ENCODE peak calls at places on chromosomes 7 and 10, in seven cellular contexts. I, T, F, H, D, C and M are unnamed samples.
A peak's percentile ranks its signal among the peaks of the same experiment; 100 is the strongest.

GRCh38 chr10:47295411-47295810 is 4.6 kb upstream of the GDF10 start:
- DNase-seq in I (no peak), F (no peak), D (no peak), T (no peak), C (no peak), H (no peak), M (no peak)

GRCh38 chr10:30436200-30436599 is 2.2 kb downstream of the MAP3K8 start:
- DNase-seq in F (no peak), H (no peak), C (no peak), D (peak; percentile 60), I (peak; percentile 74), T (peak; percentile 55), M (no peak)

GRCh38 chr7:85191383-85191782 is 4.5 kb upstream of the SEMA3D start:
- DNase-seq in F (peak; percentile 4), T (peak; percentile 50), C (no peak), H (no peak), I (peak; percentile 9), D (peak; percentile 13), M (no peak)

GRCh38 chr7:80372415-80372814 is 139.4 kb downstream of the GNAT3 start:
- DNase-seq in T (peak; percentile 20), C (no peak), I (no peak), F (no peak), D (peak; percentile 82), H (no peak), M (no peak)

GRCh38 chr10:79242620-79243152 is 104.6 kb upstream of the PPIF start:
- DNase-seq in D (peak; percentile 87), T (peak; percentile 78), C (peak; percentile 74), I (peak; percentile 88), F (peak; percentile 78), H (peak; percentile 76), M (peak; percentile 69)

GRCh38 chr7:1959305-1959704 is 273.4 kb downstream of the MAD1L1 start:
- DNase-seq in I (no peak), D (no peak), H (no peak), T (no peak), F (no peak), C (no peak), M (peak; percentile 9)

GRCh38 chr10:117165557-117166419 is 27.7 kb upstream of the VAX1 start:
- DNase-seq in C (no peak), F (no peak), T (peak; percentile 30), I (peak; percentile 92), D (peak; percentile 33), H (no peak), M (peak; percentile 85)

GRCh38 chr7:30225863-30226361 is 58.5 kb upstream of the ZNRF2 start:
- DNase-seq in D (peak; percentile 8), T (peak; percentile 64), C (peak; percentile 48), I (no peak), H (peak; percentile 63), F (peak; percentile 67), M (peak; percentile 86)

GRCh38 chr7:18508441-18509427 is 13.2 kb downstream of the HDAC9 start:
- DNase-seq in I (peak; percentile 21), C (no peak), H (no peak), D (peak; percentile 98), F (no peak), T (peak; percentile 68), M (no peak)

GRCh38 chr7:17530249-17530648 is 231.8 kb downstream of the AHR start:
- DNase-seq in F (no peak), I (no peak), T (peak; percentile 71), H (no peak), D (peak; percentile 56), C (no peak), M (no peak)

GRCh38 chr7:79199961-79200360 is 253.5 kb downstream of the MAGI2 start:
- DNase-seq in F (no peak), I (no peak), T (peak; percentile 4), H (no peak), D (peak; percentile 84), C (no peak), M (no peak)

GRCh38 chr10:103145860-103146466 is 47.1 kb downstream of the NT5C2 start:
- DNase-seq in T (peak; percentile 94), H (no peak), D (peak; percentile 92), I (no peak), C (peak; percentile 50), F (no peak), M (no peak)

GRCh38 chr10:34816067-34817002 is 1.2 kb upstream of the PARD3 start:
- DNase-seq in T (peak; percentile 53), C (no peak), I (peak; percentile 43), D (peak; percentile 30), F (no peak), H (no peak), M (no peak)

GRCh38 chr7:128939075-128939860 is 1.5 kb downstream of the IRF5 start:
- DNase-seq in T (no peak), D (no peak), I (no peak), H (peak; percentile 50), C (no peak), F (no peak), M (peak; percentile 71)

GRCh38 chr10:75736889-75737610 is 305.6 kb downstream of the LRMDA start:
- DNase-seq in I (peak; percentile 26), D (no peak), C (no peak), H (no peak), F (no peak), T (no peak), M (peak; percentile 52)

GRCh38 chr7:15686957-15687644 is 618 bp upstream of the MEOX2 start:
- DNase-seq in F (no peak), H (no peak), I (peak; percentile 11), C (peak; percentile 17), T (peak; percentile 28), D (no peak), M (no peak)

GRCh38 chr10:99976886-99977391 is 32.8 kb downstream of the DNMBP start:
- DNase-seq in D (peak; percentile 92), F (no peak), H (no peak), T (peak; percentile 98), I (no peak), C (no peak), M (no peak)

GRCh38 chr10:119256030-119256429 is 48.7 kb downstream of the GRK5 start:
- DNase-seq in T (no peak), H (no peak), D (no peak), I (no peak), F (no peak), C (no peak), M (no peak)

GRCh38 chr7:158145370-158145769 is 442.3 kb downstream of the PTPRN2 start:
- DNase-seq in D (no peak), I (no peak), F (no peak), C (no peak), T (no peak), H (no peak), M (no peak)

DNA sequence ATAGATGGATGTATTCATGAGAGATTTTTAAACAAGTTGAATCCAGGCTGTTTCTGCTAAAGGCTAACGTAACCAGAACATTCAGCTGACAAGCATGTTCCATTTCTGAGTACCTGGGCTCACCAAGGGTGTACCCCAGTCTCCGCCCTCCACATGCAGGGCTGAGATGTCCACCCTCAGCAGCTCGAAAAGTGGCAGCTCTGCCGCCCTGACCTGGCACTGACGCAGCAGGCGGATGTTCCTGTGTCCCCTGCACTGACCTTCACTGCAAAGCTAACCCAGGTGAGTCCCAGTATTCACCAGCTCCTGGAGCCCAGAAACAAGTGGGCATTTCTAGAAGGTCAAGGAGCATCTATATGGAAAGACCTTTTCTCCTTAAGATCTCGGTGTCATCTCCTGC is 437.4 kb downstream of the PTPRN2 start:
- DNase-seq in I (no peak), H (no peak), D (no peak), T (no peak), F (no peak), C (no peak), M (no peak)
- H3K9me3 ChIP-seq in I (no peaks in the 10 kb centered on the region), H (no peaks in the 10 kb centered on the region), D (peaks cover 52% of the 10 kb centered on the region), T (peaks cover 5% of the 10 kb centered on the region), F (no peaks in the 10 kb centered on the region), C (peaks cover 8% of the 10 kb centered on the region), M (peaks cover 31% of the 10 kb centered on the region)

DNA sequence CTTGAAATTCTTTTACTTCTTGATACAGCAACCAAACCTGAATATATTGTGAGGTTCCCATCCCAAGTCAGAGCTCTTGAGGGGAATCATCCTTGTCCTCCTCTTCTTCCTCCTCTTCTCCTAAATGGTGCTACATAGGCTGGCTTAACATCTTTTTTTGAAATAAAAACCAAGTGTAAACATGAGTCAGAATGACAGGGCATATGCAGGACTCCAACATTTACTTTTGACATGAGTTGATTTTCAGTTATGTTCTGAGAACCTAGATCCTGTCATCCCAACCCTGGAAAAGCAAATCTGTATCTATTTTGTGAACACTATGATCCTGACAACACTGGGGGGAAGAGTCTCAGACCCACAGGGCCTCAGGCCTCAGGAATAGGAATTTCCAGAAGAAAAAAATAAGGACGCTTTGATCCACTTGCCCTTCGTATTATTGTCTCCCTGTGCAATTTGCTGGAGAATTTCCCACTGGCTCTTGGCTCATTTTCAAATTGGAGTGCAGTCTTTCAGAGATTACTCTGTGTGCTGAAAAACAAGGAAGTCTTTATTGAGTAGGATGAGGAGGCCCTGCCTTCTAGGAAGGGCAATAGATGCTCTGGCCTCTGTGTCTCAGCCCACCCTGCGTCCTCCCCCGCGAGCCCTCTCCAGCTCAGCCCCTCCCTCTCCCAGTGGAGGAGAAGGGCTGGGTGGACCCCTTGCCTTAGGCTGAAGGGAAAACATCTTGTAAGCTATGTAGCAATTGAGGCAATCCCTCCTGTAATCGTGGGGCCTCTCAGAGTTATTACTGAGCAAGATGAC is 121.6 kb downstream of the CREB5 start:
- DNase-seq in H (no peak), C (peak; percentile 54), D (peak; percentile 78), T (peak; percentile 74), I (no peak), F (no peak), M (no peak)
- H3K4me3 ChIP-seq in H (no peak overlapping the region), C (no peak overlapping the region), D (no peak overlapping the region), T (no peak overlapping the region), I (no peak overlapping the region), F (no peak overlapping the region), M (no peak overlapping the region)

GRCh38 chr10:127027786-127028185 is 122.6 kb downstream of the DOCK1 start:
- DNase-seq in C (no peak), I (no peak), T (no peak), H (no peak), D (no peak), F (no peak), M (no peak)
- H3K36me3 ChIP-seq in C (peaks cover 92% of the 10 kb centered on the region), I (no peaks in the 10 kb centered on the region), T (peaks cover 13% of the 10 kb centered on the region), H (peaks cover 71% of the 10 kb centered on the region), D (peaks cover 70% of the 10 kb centered on the region), F (no peaks in the 10 kb centered on the region), M (no peaks in the 10 kb centered on the region)

GRCh38 chr10:88833156-88833555 is 18.5 kb downstream of the ANKRD22 start:
- DNase-seq in H (no peak), C (no peak), F (no peak), D (no peak), T (no peak), I (no peak), M (no peak)

GRCh38 chr10:88832376-88832775 is 19.3 kb downstream of the ANKRD22 start:
- DNase-seq in H (no peak), T (no peak), F (no peak), I (no peak), C (no peak), D (no peak), M (no peak)

GRCh38 chr10:88833722-88834121 is 17.9 kb downstream of the ANKRD22 start:
- DNase-seq in H (peak; percentile 26), F (peak; percentile 42), I (no peak), C (no peak), T (no peak), D (no peak), M (no peak)

GRCh38 chr10:88835910-88836221 is 15.8 kb downstream of the ANKRD22 start:
- DNase-seq in T (no peak), I (no peak), H (no peak), F (no peak), D (no peak), C (no peak), M (no peak)

GRCh38 chr10:88835095-88835909 is 16.3 kb downstream of the ANKRD22 start:
- DNase-seq in T (peak; percentile 91), I (peak; percentile 81), F (peak; percentile 88), C (peak; percentile 80), H (peak; percentile 80), D (peak; percentile 89), M (peak; percentile 83)
- H3K9me3 ChIP-seq in T (no peaks in the 10 kb centered on the region), I (no peaks in the 10 kb centered on the region), F (no peaks in the 10 kb centered on the region), C (no peaks in the 10 kb centered on the region), H (no peaks in the 10 kb centered on the region), D (no peaks in the 10 kb centered on the region), M (no peaks in the 10 kb centered on the region)